ENCODE peak calls at places on chromosome 14, in nine cellular contexts. One of them, this sample, is unnamed. For H3K27me3, the result is how much of the 10 kb centered on the place peaks cover.

GRCh38 chr14:95683793-95684192 is 2.4 kb upstream of the TCL1B start:
- DNase-seq in dorsolateral prefrontal cortex: no peak
- DNase-seq in CD4-positive, alpha-beta T cell: no peak
- DNase-seq in lung: no peak
- DNase-seq in left ventricle myocardium inferior: no peak
- DNase-seq in NT2/D1: no peak
- DNase-seq in mammary epithelial cell: no peak
- DNase-seq in pancreas: no peak
- DNase-seq in cardiac muscle cell: no peak
- DNase-seq in this sample: peak

GRCh38 chr14:56002876-56003625 is 115.2 kb upstream of the PELI2 start:
- DNase-seq in dorsolateral prefrontal cortex: no peak
- DNase-seq in CD4-positive, alpha-beta T cell: peak
- DNase-seq in lung: no peak
- DNase-seq in left ventricle myocardium inferior: no peak
- DNase-seq in NT2/D1: no peak
- DNase-seq in mammary epithelial cell: no peak
- DNase-seq in pancreas: no peak
- DNase-seq in cardiac muscle cell: no peak
- DNase-seq in this sample: no peak

GRCh38 chr14:77638738-77639137 is 22.3 kb upstream of the SPTLC2 start:
- DNase-seq in dorsolateral prefrontal cortex: no peak
- DNase-seq in CD4-positive, alpha-beta T cell: no peak
- DNase-seq in lung: no peak
- DNase-seq in left ventricle myocardium inferior: no peak
- DNase-seq in NT2/D1: no peak
- DNase-seq in mammary epithelial cell: peak
- DNase-seq in pancreas: no peak
- DNase-seq in cardiac muscle cell: no peak
- DNase-seq in this sample: no peak

GRCh38 chr14:74967618-74968017 is 12.2 kb upstream of the PGF start:
- DNase-seq in dorsolateral prefrontal cortex: no peak
- DNase-seq in CD4-positive, alpha-beta T cell: no peak
- DNase-seq in lung: no peak
- DNase-seq in left ventricle myocardium inferior: no peak
- DNase-seq in NT2/D1: no peak
- DNase-seq in mammary epithelial cell: no peak
- DNase-seq in pancreas: no peak
- DNase-seq in cardiac muscle cell: no peak
- DNase-seq in this sample: no peak

GRCh38 chr14:55201219-55202096 is 10.1 kb upstream of the DLGAP5 start:
- DNase-seq in dorsolateral prefrontal cortex: no peak
- DNase-seq in CD4-positive, alpha-beta T cell: no peak
- DNase-seq in lung: no peak
- DNase-seq in left ventricle myocardium inferior: no peak
- DNase-seq in NT2/D1: no peak
- DNase-seq in mammary epithelial cell: no peak
- DNase-seq in pancreas: no peak
- DNase-seq in cardiac muscle cell: no peak
- DNase-seq in this sample: peak

GRCh38 chr14:96052541-96053105 is 13.5 kb downstream of the C14orf132 start:
- DNase-seq in dorsolateral prefrontal cortex: no peak
- DNase-seq in CD4-positive, alpha-beta T cell: no peak
- DNase-seq in lung: no peak
- DNase-seq in left ventricle myocardium inferior: no peak
- DNase-seq in NT2/D1: no peak
- DNase-seq in mammary epithelial cell: no peak
- DNase-seq in pancreas: no peak
- DNase-seq in cardiac muscle cell: no peak
- DNase-seq in this sample: no peak

GRCh38 chr14:81384900-81385299 is 15.2 kb downstream of the STON2 start:
- DNase-seq in dorsolateral prefrontal cortex: no peak
- DNase-seq in CD4-positive, alpha-beta T cell: no peak
- DNase-seq in lung: no peak
- DNase-seq in left ventricle myocardium inferior: no peak
- DNase-seq in NT2/D1: no peak
- DNase-seq in mammary epithelial cell: peak
- DNase-seq in pancreas: no peak
- DNase-seq in cardiac muscle cell: no peak
- DNase-seq in this sample: no peak

GRCh38 chr14:96086574-96087077 is 47.5 kb downstream of the C14orf132 start:
- DNase-seq in dorsolateral prefrontal cortex: no peak
- DNase-seq in CD4-positive, alpha-beta T cell: no peak
- DNase-seq in lung: no peak
- DNase-seq in left ventricle myocardium inferior: no peak
- DNase-seq in NT2/D1: no peak
- DNase-seq in mammary epithelial cell: peak
- DNase-seq in pancreas: no peak
- DNase-seq in cardiac muscle cell: no peak
- DNase-seq in this sample: no peak

GRCh38 chr14:52313903-52314481 is at the start of gene PTGER2:
- DNase-seq in dorsolateral prefrontal cortex: peak
- DNase-seq in CD4-positive, alpha-beta T cell: peak
- DNase-seq in lung: peak
- DNase-seq in left ventricle myocardium inferior: peak
- DNase-seq in NT2/D1: no peak
- DNase-seq in mammary epithelial cell: peak
- DNase-seq in pancreas: peak
- DNase-seq in cardiac muscle cell: peak
- DNase-seq in this sample: peak

GRCh38 chr14:52269100-52269499 is 1.6 kb downstream of the PTGDR start:
- DNase-seq in dorsolateral prefrontal cortex: no peak
- DNase-seq in CD4-positive, alpha-beta T cell: no peak
- DNase-seq in lung: no peak
- DNase-seq in left ventricle myocardium inferior: no peak
- DNase-seq in NT2/D1: no peak
- DNase-seq in mammary epithelial cell: no peak
- DNase-seq in pancreas: no peak
- DNase-seq in cardiac muscle cell: no peak
- DNase-seq in this sample: no peak

GRCh38 chr14:39442293-39442692 is 10.1 kb upstream of the FBXO33 start:
- DNase-seq in dorsolateral prefrontal cortex: peak
- DNase-seq in CD4-positive, alpha-beta T cell: no peak
- DNase-seq in lung: no peak
- DNase-seq in left ventricle myocardium inferior: no peak
- DNase-seq in NT2/D1: no peak
- DNase-seq in mammary epithelial cell: no peak
- DNase-seq in pancreas: no peak
- DNase-seq in cardiac muscle cell: no peak
- DNase-seq in this sample: no peak

GRCh38 chr14:58985786-58986185 is 202.7 kb upstream of the DAAM1 start:
- DNase-seq in dorsolateral prefrontal cortex: no peak
- DNase-seq in CD4-positive, alpha-beta T cell: no peak
- DNase-seq in lung: no peak
- DNase-seq in left ventricle myocardium inferior: no peak
- DNase-seq in NT2/D1: no peak
- DNase-seq in mammary epithelial cell: no peak
- DNase-seq in pancreas: no peak
- DNase-seq in cardiac muscle cell: no peak
- DNase-seq in this sample: no peak

GRCh38 chr14:72070458-72070857 is 138.2 kb downstream of the RGS6 start:
- DNase-seq in dorsolateral prefrontal cortex: no peak
- DNase-seq in CD4-positive, alpha-beta T cell: no peak
- DNase-seq in lung: no peak
- DNase-seq in left ventricle myocardium inferior: no peak
- DNase-seq in NT2/D1: no peak
- DNase-seq in mammary epithelial cell: no peak
- DNase-seq in pancreas: no peak
- DNase-seq in cardiac muscle cell: no peak
- DNase-seq in this sample: no peak

GRCh38 chr14:50559990-50560928 is at the start of gene ATL1:
- DNase-seq in dorsolateral prefrontal cortex: peak
- DNase-seq in CD4-positive, alpha-beta T cell: peak
- DNase-seq in lung: peak
- DNase-seq in left ventricle myocardium inferior: peak
- DNase-seq in NT2/D1: peak
- DNase-seq in mammary epithelial cell: peak
- DNase-seq in pancreas: peak
- DNase-seq in cardiac muscle cell: peak
- DNase-seq in this sample: peak

GRCh38 chr14:91116913-91117588 is 3.2 kb downstream of the DGLUCY start:
- DNase-seq in dorsolateral prefrontal cortex: no peak
- DNase-seq in CD4-positive, alpha-beta T cell: no peak
- DNase-seq in lung: no peak
- DNase-seq in left ventricle myocardium inferior: no peak
- DNase-seq in NT2/D1: no peak
- DNase-seq in mammary epithelial cell: no peak
- DNase-seq in pancreas: no peak
- DNase-seq in cardiac muscle cell: no peak
- DNase-seq in this sample: no peak

GRCh38 chr14:63922696-63923421 is 70.1 kb downstream of the SYNE2 start:
- DNase-seq in dorsolateral prefrontal cortex: no peak
- DNase-seq in CD4-positive, alpha-beta T cell: no peak
- DNase-seq in lung: peak
- DNase-seq in left ventricle myocardium inferior: no peak
- DNase-seq in NT2/D1: no peak
- DNase-seq in mammary epithelial cell: peak
- DNase-seq in pancreas: peak
- DNase-seq in cardiac muscle cell: no peak
- DNase-seq in this sample: no peak

GRCh38 chr14:29892327-29892726 is 35.3 kb downstream of the PRKD1 start:
- DNase-seq in dorsolateral prefrontal cortex: no peak
- DNase-seq in CD4-positive, alpha-beta T cell: no peak
- DNase-seq in lung: no peak
- DNase-seq in left ventricle myocardium inferior: no peak
- DNase-seq in NT2/D1: no peak
- DNase-seq in mammary epithelial cell: peak
- DNase-seq in pancreas: no peak
- DNase-seq in cardiac muscle cell: no peak
- DNase-seq in this sample: no peak

GRCh38 chr14:54967496-54967895 is 59.4 kb downstream of the WDHD1 start:
- DNase-seq in dorsolateral prefrontal cortex: no peak
- DNase-seq in CD4-positive, alpha-beta T cell: no peak
- DNase-seq in lung: no peak
- DNase-seq in left ventricle myocardium inferior: no peak
- DNase-seq in NT2/D1: no peak
- DNase-seq in mammary epithelial cell: no peak
- DNase-seq in pancreas: no peak
- DNase-seq in cardiac muscle cell: no peak
- DNase-seq in this sample: no peak

GRCh38 chr14:89298056-89298834 is 118.8 kb downstream of the FOXN3 start:
- DNase-seq in dorsolateral prefrontal cortex: no peak
- DNase-seq in CD4-positive, alpha-beta T cell: no peak
- DNase-seq in lung: no peak
- DNase-seq in left ventricle myocardium inferior: no peak
- DNase-seq in NT2/D1: no peak
- DNase-seq in mammary epithelial cell: no peak
- DNase-seq in pancreas: no peak
- DNase-seq in cardiac muscle cell: no peak
- DNase-seq in this sample: no peak

DNA sequence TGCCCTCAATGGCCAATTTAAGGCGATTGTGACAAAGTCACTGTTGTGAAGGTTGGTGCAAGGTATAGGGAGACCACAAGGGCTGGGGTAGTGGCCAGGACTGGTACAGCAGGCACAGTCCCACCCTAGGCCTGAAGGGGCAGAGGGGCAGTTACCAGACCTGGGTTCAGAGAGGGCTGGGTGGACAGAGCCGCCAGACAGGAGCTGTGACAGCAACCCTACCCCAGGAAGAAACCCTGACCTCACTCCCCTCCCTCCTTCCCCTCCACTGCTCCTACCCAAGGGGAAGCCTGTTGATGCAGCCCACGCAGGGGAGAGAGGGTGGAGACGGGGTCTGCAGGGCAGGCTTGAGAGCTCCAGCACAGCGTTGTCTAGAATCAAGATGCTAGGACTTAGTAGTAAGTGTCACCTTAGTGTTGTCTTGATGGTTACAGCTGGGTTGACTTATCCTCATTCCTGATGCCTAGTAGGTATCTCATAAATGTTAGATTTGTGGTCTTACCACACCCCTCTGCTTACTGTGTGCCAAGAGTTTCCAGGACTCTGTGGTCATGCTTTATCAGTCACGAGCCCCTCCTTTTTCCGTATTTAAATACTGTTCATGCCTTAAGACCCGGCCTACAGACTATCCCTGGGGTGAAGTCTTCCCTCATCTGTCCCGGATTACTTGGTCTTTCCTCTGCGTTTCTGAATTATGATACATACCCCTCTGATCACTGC is 14.4 kb downstream of the EML1 start:
- DNase-seq in dorsolateral prefrontal cortex: no peak
- DNase-seq in CD4-positive, alpha-beta T cell: no peak
- DNase-seq in lung: no peak
- DNase-seq in left ventricle myocardium inferior: no peak
- DNase-seq in NT2/D1: no peak
- DNase-seq in mammary epithelial cell: no peak
- DNase-seq in pancreas: no peak
- DNase-seq in cardiac muscle cell: no peak
- DNase-seq in this sample: peak
- H3K27me3 ChIP-seq in dorsolateral prefrontal cortex: under half
- H3K27me3 ChIP-seq in CD4-positive, alpha-beta T cell: under half
- H3K27me3 ChIP-seq in lung: under half
- H3K27me3 ChIP-seq in left ventricle myocardium inferior: under half
- H3K27me3 ChIP-seq in NT2/D1: under half
- H3K27me3 ChIP-seq in mammary epithelial cell: under half
- H3K27me3 ChIP-seq in pancreas: under half
- H3K27me3 ChIP-seq in cardiac muscle cell: under half
- H3K27me3 ChIP-seq in this sample: under half

GRCh38 chr14:40618225-40618898 is 988.3 kb upstream of the LRFN5 start:
- DNase-seq in dorsolateral prefrontal cortex: no peak
- DNase-seq in CD4-positive, alpha-beta T cell: no peak
- DNase-seq in lung: no peak
- DNase-seq in left ventricle myocardium inferior: no peak
- DNase-seq in NT2/D1: no peak
- DNase-seq in mammary epithelial cell: no peak
- DNase-seq in pancreas: no peak
- DNase-seq in cardiac muscle cell: no peak
- DNase-seq in this sample: no peak
- H3K27me3 ChIP-seq in dorsolateral prefrontal cortex: under half
- H3K27me3 ChIP-seq in CD4-positive, alpha-beta T cell: under half
- H3K27me3 ChIP-seq in lung: under half
- H3K27me3 ChIP-seq in left ventricle myocardium inferior: under half
- H3K27me3 ChIP-seq in NT2/D1: under half
- H3K27me3 ChIP-seq in mammary epithelial cell: under half
- H3K27me3 ChIP-seq in pancreas: under half
- H3K27me3 ChIP-seq in cardiac muscle cell: under half
- H3K27me3 ChIP-seq in this sample: under half

GRCh38 chr14:103501041-103501870 is 21.4 kb downstream of the CKB start:
- DNase-seq in dorsolateral prefrontal cortex: no peak
- DNase-seq in CD4-positive, alpha-beta T cell: no peak
- DNase-seq in lung: no peak
- DNase-seq in left ventricle myocardium inferior: no peak
- DNase-seq in NT2/D1: no peak
- DNase-seq in mammary epithelial cell: no peak
- DNase-seq in pancreas: no peak
- DNase-seq in cardiac muscle cell: no peak
- DNase-seq in this sample: peak
- H3K27me3 ChIP-seq in dorsolateral prefrontal cortex: under half
- H3K27me3 ChIP-seq in CD4-positive, alpha-beta T cell: under half
- H3K27me3 ChIP-seq in lung: under half
- H3K27me3 ChIP-seq in left ventricle myocardium inferior: under half
- H3K27me3 ChIP-seq in NT2/D1: under half
- H3K27me3 ChIP-seq in mammary epithelial cell: under half
- H3K27me3 ChIP-seq in pancreas: under half
- H3K27me3 ChIP-seq in cardiac muscle cell: under half
- H3K27me3 ChIP-seq in this sample: under half

GRCh38 chr14:23436327-23437141 is 1.1 kb upstream of the MYH7 start:
- DNase-seq in dorsolateral prefrontal cortex: peak
- DNase-seq in CD4-positive, alpha-beta T cell: no peak
- DNase-seq in lung: no peak
- DNase-seq in left ventricle myocardium inferior: no peak
- DNase-seq in NT2/D1: no peak
- DNase-seq in mammary epithelial cell: no peak
- DNase-seq in pancreas: peak
- DNase-seq in cardiac muscle cell: peak
- DNase-seq in this sample: peak
- H3K27me3 ChIP-seq in dorsolateral prefrontal cortex: under half
- H3K27me3 ChIP-seq in CD4-positive, alpha-beta T cell: under half
- H3K27me3 ChIP-seq in lung: under half
- H3K27me3 ChIP-seq in left ventricle myocardium inferior: under half
- H3K27me3 ChIP-seq in NT2/D1: under half
- H3K27me3 ChIP-seq in mammary epithelial cell: under half
- H3K27me3 ChIP-seq in pancreas: under half
- H3K27me3 ChIP-seq in cardiac muscle cell: under half
- H3K27me3 ChIP-seq in this sample: under half